ENCODE peak calls at places on chromosomes 3 and 15, in nine cellular contexts. H is endodermal cell, X is GM12865, R is MG63, W is nephron progenitor cell, F is GF-D8, P is GM03348, L is hippocampal formation, S is AG09309. C is an unnamed sample.

GRCh38 chr15:32106401-32107381 is 76.4 kb downstream of the CHRNA7 start:
- DNase-seq in H (peak), X (no peak), R (no peak), W (no peak), F (no peak), P (no peak), L (no peak), S (no peak), C (no peak)

GRCh38 chr3:14566812-14567211 is 26.7 kb upstream of the GRIP2 start:
- DNase-seq in H (no peak), X (no peak), R (no peak), W (no peak), F (no peak), P (no peak), L (no peak), S (no peak), C (no peak)

GRCh38 chr3:29301332-29302011 is 20.6 kb downstream of the RBMS3 start:
- DNase-seq in H (no peak), X (no peak), R (no peak), W (no peak), F (no peak), P (no peak), L (no peak), S (no peak), C (no peak)

GRCh38 chr3:128814514-128815317 is 64.7 kb upstream of the ACAD9 start:
- DNase-seq in H (no peak), X (no peak), R (no peak), W (no peak), F (no peak), P (no peak), L (no peak), S (no peak), C (no peak)

GRCh38 chr3:187919018-187919417 is 173.8 kb upstream of the BCL6 start:
- DNase-seq in H (no peak), X (peak), R (no peak), W (no peak), F (no peak), P (no peak), L (no peak), S (no peak), C (no peak)

GRCh38 chr15:101372149-101372577 is 77.1 kb upstream of the SNRPA1 start:
- DNase-seq in H (no peak), X (no peak), R (peak), W (no peak), F (no peak), P (peak), L (no peak), S (peak), C (no peak)

GRCh38 chr3:112744825-112745566 is 101.7 kb downstream of the CD200R1L start:
- DNase-seq in H (no peak), X (no peak), R (no peak), W (no peak), F (no peak), P (peak), L (no peak), S (no peak), C (no peak)

GRCh38 chr3:112779558-112780480 is 66.8 kb downstream of the CD200R1L start:
- DNase-seq in H (no peak), X (no peak), R (no peak), W (no peak), F (no peak), P (no peak), L (no peak), S (no peak), C (no peak)

GRCh38 chr3:39189648-39190269 is 2.6 kb downstream of the XIRP1 start:
- DNase-seq in H (peak), X (peak), R (peak), W (peak), F (peak), P (peak), L (peak), S (no peak), C (peak)

GRCh38 chr3:129560269-129560787 is 17.4 kb downstream of the H1-8 start:
- DNase-seq in H (no peak), X (no peak), R (peak), W (peak), F (no peak), P (peak), L (no peak), S (peak), C (no peak)

GRCh38 chr3:133276594-133276993 is 123.3 kb upstream of the BFSP2 start:
- DNase-seq in H (no peak), X (peak), R (no peak), W (no peak), F (no peak), P (no peak), L (peak), S (no peak), C (no peak)

GRCh38 chr3:195094211-195094921 is 176.6 kb downstream of the XXYLT1 start:
- DNase-seq in H (no peak), X (peak), R (no peak), W (no peak), F (peak), P (no peak), L (no peak), S (no peak), C (peak)